ENCODE peak calls at places on chromosomes 3 and 15, in seven cellular contexts. V is heart left ventricle, G is tibial nerve, R is esophagus muscularis mucosa, H is ovary, I is esophagus squamous epithelium, X is HCT116. Q is an unnamed sample.

GRCh38 chr15:99414755-99415731 is 150.7 kb upstream of the MEF2A start:
- DNase-seq in G (no peak), H (no peak), V (peak; percentile 65), X (no peak), I (no peak), R (peak; percentile 92), Q (no peak)

GRCh38 chr3:42127226-42127625 is 36.1 kb downstream of the TRAK1 start:
- DNase-seq in X (no peak), H (no peak), I (no peak), R (no peak), G (no peak), V (no peak), Q (no peak)

GRCh38 chr3:170802164-170803151 is 67.5 kb downstream of the RPL22L1 start:
- DNase-seq in X (no peak), R (no peak), G (no peak), V (no peak), I (no peak), H (no peak), Q (no peak)

GRCh38 chr3:170352936-170353335 is 4.6 kb upstream of the SKIL start:
- DNase-seq in G (no peak), X (no peak), H (no peak), V (no peak), R (no peak), I (no peak), Q (no peak)

GRCh38 chr3:13528217-13528801 is 20.6 kb upstream of the FBLN2 start:
- DNase-seq in X (no peak), G (no peak), I (no peak), R (no peak), H (no peak), V (peak; percentile 63), Q (no peak)

GRCh38 chr3:134034005-134034785 is 4.5 kb upstream of the SLCO2A1 start:
- DNase-seq in R (peak; percentile 85), I (no peak), V (no peak), X (no peak), H (no peak), G (no peak), Q (no peak)

GRCh38 chr15:29018406-29018805 is 132.6 kb downstream of the APBA2 start:
- DNase-seq in I (no peak), X (no peak), V (no peak), H (no peak), R (no peak), G (no peak), Q (no peak)

GRCh38 chr3:47534021-47534454 is 20.5 kb upstream of the ELP6 start:
- DNase-seq in X (no peak), R (no peak), H (no peak), G (no peak), I (no peak), V (no peak), Q (no peak)

GRCh38 chr3:23885210-23885609 is 31.6 kb downstream of the NKIRAS1 start:
- DNase-seq in X (no peak), G (no peak), R (no peak), V (no peak), H (no peak), I (no peak), Q (no peak)

GRCh38 chr3:9948586-9948985 is 3.6 kb downstream of the PRRT3 start:
- DNase-seq in H (no peak), X (no peak), R (no peak), G (no peak), V (no peak), I (no peak), Q (no peak)

GRCh38 chr3:9944271-9944670 is 7.9 kb downstream of the PRRT3 start:
- DNase-seq in G (no peak), V (no peak), H (no peak), X (no peak), I (no peak), R (no peak), Q (no peak)

GRCh38 chr3:9947025-9947995 is 4.9 kb downstream of the PRRT3 start:
- DNase-seq in G (peak; percentile 40), V (peak; percentile 84), X (peak; percentile 74), H (peak; percentile 62), R (no peak), I (no peak), Q (peak; percentile 86)

GRCh38 chr3:9945358-9945757 is 6.8 kb downstream of the PRRT3 start:
- DNase-seq in H (no peak), X (no peak), V (no peak), R (no peak), I (no peak), G (no peak), Q (no peak)

GRCh38 chr3:9946112-9947024 is 5.8 kb downstream of the PRRT3 start:
- DNase-seq in X (peak; percentile 80), G (peak; percentile 66), I (peak; percentile 36), V (peak; percentile 93), R (peak; percentile 93), H (peak; percentile 88), Q (peak; percentile 92)
- TF ChIP-seq POLR2A in X (peak; percentile 92), G (peak; percentile 39), I (no peak), V (peak; percentile 54), R (no peak), H (peak; percentile 38), Q (peak; percentile 72)

GRCh38 chr3:168048414-168049330 is 47.1 kb downstream of the GOLIM4 start:
- DNase-seq in G (no peak), X (no peak), H (no peak), V (no peak), R (no peak), I (no peak), Q (no peak)
- H3K27ac ChIP-seq in G (no peak overlapping the region), X (no peak overlapping the region), H (no peak overlapping the region), V (peak overlapping the region; percentile 24), R (peak overlapping the region; percentile 37), I (no peak overlapping the region), Q (no peak overlapping the region)

GRCh38 chr3:17740703-17741102 is 1.7 kb downstream of the TBC1D5 start:
- DNase-seq in X (no peak), I (no peak), G (no peak), V (no peak), R (no peak), H (no peak), Q (no peak)
- TF ChIP-seq POLR2A in X (no peak), I (no peak), G (no peak), V (no peak), R (no peak), H (no peak), Q (no peak)

DNA sequence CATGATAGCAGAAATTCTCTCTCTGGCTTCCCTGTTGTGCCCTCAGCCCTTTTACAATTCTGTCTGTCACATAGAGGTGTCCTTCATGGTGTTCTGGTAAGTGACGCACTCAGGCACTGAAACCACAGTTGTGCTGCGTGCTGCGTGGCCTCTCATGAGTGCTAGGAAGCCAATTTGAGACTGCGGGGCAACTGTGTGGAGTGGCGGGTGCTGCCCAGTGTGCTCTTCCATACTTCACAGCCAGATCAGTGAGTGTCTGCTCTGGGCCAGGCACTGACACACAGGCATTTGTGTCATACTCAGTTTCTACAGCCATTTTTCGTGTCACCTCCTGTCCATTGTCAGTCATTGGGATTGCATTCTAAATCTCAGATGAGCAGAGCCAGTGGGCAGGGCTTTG is 133.1 kb upstream of the PLXNA1 start:
- DNase-seq in I (no peak), V (no peak), G (no peak), H (no peak), X (no peak), R (peak; percentile 29), Q (no peak)
- H3K27ac ChIP-seq in I (no peak overlapping the region), V (peak overlapping the region; percentile 67), G (no peak overlapping the region), H (no peak overlapping the region), X (no peak overlapping the region), R (no peak overlapping the region), Q (no peak overlapping the region)

GRCh38 chr3:40310690-40311089 is 1.2 kb downstream of the EIF1B start:
- DNase-seq in I (no peak), X (no peak), G (no peak), H (no peak), V (no peak), R (no peak), Q (no peak)

GRCh38 chr3:40307176-40307575 is 2.3 kb upstream of the EIF1B start:
- DNase-seq in G (no peak), H (no peak), R (no peak), I (no peak), X (no peak), V (no peak), Q (no peak)

GRCh38 chr3:40309925-40310635 is 573 bp downstream of the EIF1B start:
- DNase-seq in V (peak; percentile 71), G (peak; percentile 32), H (peak; percentile 69), X (no peak), R (no peak), I (no peak), Q (peak; percentile 52)

GRCh38 chr3:40309439-40309924 is at the start of gene EIF1B:
- DNase-seq in G (peak; percentile 98), X (peak; percentile 92), I (peak; percentile 89), R (peak; percentile 100), H (peak; percentile 98), V (peak; percentile 99), Q (peak; percentile 99)

GRCh38 chr3:40308725-40309438 is 625 bp upstream of the EIF1B start:
- DNase-seq in X (no peak), V (no peak), H (no peak), G (no peak), I (no peak), R (no peak), Q (peak; percentile 23)
- TF ChIP-seq POLR2A in X (no peak), V (no peak), H (no peak), G (no peak), I (no peak), R (no peak), Q (no peak)

DNA sequence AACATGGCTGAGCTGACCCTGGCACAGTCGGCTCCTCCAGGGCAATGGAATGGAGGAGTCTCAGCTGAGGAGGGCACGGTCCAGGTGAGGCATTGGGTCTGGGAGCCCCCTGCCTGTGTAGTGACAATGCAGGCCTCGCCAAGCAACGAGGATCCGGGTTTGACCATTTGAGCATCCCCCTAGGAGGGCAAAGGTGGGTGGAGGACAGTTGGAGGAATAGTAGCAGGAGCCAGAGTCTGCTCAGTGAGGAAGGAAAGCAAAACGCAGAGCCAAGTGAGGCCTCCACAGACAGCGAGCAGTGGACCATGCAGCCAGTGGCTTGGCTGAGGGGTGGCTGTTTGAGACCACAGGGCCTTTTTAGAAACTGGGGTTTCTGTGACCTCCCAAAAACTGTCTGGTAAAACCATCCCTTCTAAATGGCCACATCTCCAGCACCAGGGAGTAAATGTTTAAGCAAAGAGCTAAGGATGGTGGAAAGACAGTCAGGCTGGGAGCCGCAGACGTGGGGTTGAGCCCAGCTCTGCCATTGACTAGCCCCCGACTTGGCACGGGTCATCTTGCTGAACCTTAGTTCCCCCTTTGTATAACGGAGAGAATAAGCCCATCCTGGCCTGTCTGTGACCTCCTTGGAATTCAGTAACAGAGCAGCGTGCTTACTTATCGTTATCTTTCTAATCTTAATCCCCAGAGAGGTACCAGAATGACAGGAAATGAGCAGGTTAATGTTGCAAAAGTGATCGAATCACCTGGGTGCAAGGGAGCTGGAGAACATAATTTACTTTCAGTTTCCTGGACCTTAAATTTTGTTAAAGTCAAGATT is 46.8 kb downstream of the CMTM6 start:
- DNase-seq in V (no peak), I (no peak), R (peak; percentile 74), H (no peak), X (no peak), G (no peak), Q (no peak)
- H3K27ac ChIP-seq in V (no peak overlapping the region), I (peak overlapping the region; percentile 36), R (no peak overlapping the region), H (no peak overlapping the region), X (no peak overlapping the region), G (no peak overlapping the region), Q (no peak overlapping the region)

Q was measured in thyroid gland.